ENCODE peak calls at places on chromosomes 3 and 15, in six cellular contexts. G is effector memory CD8-positive, alpha-beta T cell; D is substantia nigra; T is choroid plexus epithelial cell; Q is HTR-8/SVneo; F is GM12878. A is an unnamed sample.

GRCh38 chr15:34367128-34368081 is at the start of gene LPCAT4:
- DNase-seq in G (peak), D (peak), T (peak), Q (peak), F (peak), A (peak)

GRCh38 chr3:40309925-40310635 is 573 bp downstream of the EIF1B start:
- DNase-seq in G (peak), D (peak), T (peak), Q (peak), F (no peak), A (no peak)

GRCh38 chr3:23726811-23727548 is 78.8 kb upstream of the UBE2E1 start:
- DNase-seq in G (no peak), D (no peak), T (peak), Q (no peak), F (peak), A (peak)

GRCh38 chr3:131794766-131795381 is 239.9 kb downstream of the CPNE4 start:
- DNase-seq in G (no peak), D (peak), T (peak), Q (peak), F (no peak), A (peak)

GRCh38 chr3:99882436-99883137 is 64.9 kb downstream of the CMSS1 start:
- DNase-seq in G (no peak), D (no peak), T (no peak), Q (no peak), F (no peak), A (no peak)

GRCh38 chr3:106341090-106341489 is 472.3 kb upstream of the CBLB start:
- DNase-seq in G (no peak), D (no peak), T (no peak), Q (no peak), F (no peak), A (no peak)

GRCh38 chr3:4739289-4740236 is 239.7 kb upstream of the BHLHE40 start:
- DNase-seq in G (no peak), D (no peak), T (no peak), Q (no peak), F (no peak), A (no peak)

GRCh38 chr3:172303941-172304558 is 144.2 kb downstream of the GHSR start:
- DNase-seq in G (no peak), D (no peak), T (no peak), Q (no peak), F (no peak), A (no peak)

GRCh38 chr15:36992454-36992853 is 107.9 kb downstream of the MEIS2 start:
- DNase-seq in G (no peak), D (no peak), T (no peak), Q (no peak), F (no peak), A (no peak)

GRCh38 chr15:32959077-32959476 is 235.4 kb downstream of the FMN1 start:
- DNase-seq in G (no peak), D (no peak), T (peak), Q (no peak), F (no peak), A (no peak)

GRCh38 chr3:173913397-173913796 is 515.9 kb downstream of the NLGN1 start:
- DNase-seq in G (no peak), D (no peak), T (peak), Q (no peak), F (no peak), A (no peak)

GRCh38 chr15:51286816-51287215 is 51.6 kb downstream of the CYP19A1 start:
- DNase-seq in G (no peak), D (no peak), T (no peak), Q (no peak), F (no peak), A (no peak)

GRCh38 chr3:56131976-56132590 is 336.2 kb downstream of the ERC2 start:
- DNase-seq in G (no peak), D (no peak), T (peak), Q (peak), F (no peak), A (no peak)

GRCh38 chr15:36877796-36878744 is 222.3 kb downstream of the MEIS2 start:
- DNase-seq in G (no peak), D (no peak), T (no peak), Q (no peak), F (no peak), A (no peak)

GRCh38 chr15:97870771-97871170 is 89.7 kb upstream of the ARRDC4 start:
- DNase-seq in G (no peak), D (no peak), T (no peak), Q (no peak), F (no peak), A (no peak)

GRCh38 chr3:191972714-191973398 is 511.9 kb downstream of the PYDC2 start:
- DNase-seq in G (no peak), D (no peak), T (no peak), Q (no peak), F (no peak), A (no peak)

GRCh38 chr3:38039899-38040261 is 872 bp downstream of the DLEC1 start:
- DNase-seq in G (peak), D (peak), T (peak), Q (no peak), F (peak), A (no peak)

GRCh38 chr3:188076176-188076575 is 77.8 kb upstream of the LPP start:
- DNase-seq in G (no peak), D (peak), T (peak), Q (no peak), F (no peak), A (no peak)

GRCh38 chr3:14651440-14652251 is at the start of gene CCDC174:
- DNase-seq in G (peak), D (peak), T (peak), Q (peak), F (peak), A (peak)

GRCh38 chr15:45328663-45329062 is 49.7 kb downstream of the GATM start:
- DNase-seq in G (no peak), D (no peak), T (no peak), Q (no peak), F (no peak), A (no peak)

GRCh38 chr15:33292718-33293307 is 18.0 kb upstream of the RYR3 start:
- DNase-seq in G (no peak), D (peak), T (peak), Q (peak), F (no peak), A (no peak)

GRCh38 chr3:137866933-137867332 is 102.8 kb downstream of the SOX14 start:
- DNase-seq in G (no peak), D (no peak), T (no peak), Q (no peak), F (no peak), A (no peak)

GRCh38 chr3:136075218-136075808 is 109.8 kb downstream of the PPP2R3A start:
- DNase-seq in G (peak), D (peak), T (peak), Q (peak), F (peak), A (peak)

GRCh38 chr3:32685604-32686185 is 707 bp downstream of the CNOT10 start:
- DNase-seq in G (no peak), D (no peak), T (peak), Q (no peak), F (no peak), A (peak)

GRCh38 chr3:113947372-113948014 is at the start of gene ZDHHC23:
- DNase-seq in G (peak), D (peak), T (peak), Q (peak), F (no peak), A (peak)

A was measured in GM12864.